ENCODE peak calls at places on chromosomes 16 and 17, in nine cellular contexts. One of them, this sample, is unnamed. For H3K27me3, the result is how much of the 10 kb centered on the place peaks cover.

GRCh38 chr17:66990047-66990446 is 25.5 kb downstream of the CACNG4 start:
- DNase-seq in sigmoid colon: no peak
- DNase-seq in stomach: no peak
- DNase-seq in K562: no peak
- DNase-seq in ovary: no peak
- DNase-seq in H1: no peak
- DNase-seq in upper lobe of left lung: no peak
- DNase-seq in tibial nerve: no peak
- DNase-seq in GM12878: no peak
- DNase-seq in this sample: no peak

GRCh38 chr17:19250421-19251141 is 13.4 kb downstream of the EPN2 start:
- DNase-seq in tibial nerve: no peak
- DNase-seq in sigmoid colon: peak
- DNase-seq in stomach: no peak
- DNase-seq in GM12878: no peak
- DNase-seq in ovary: no peak
- DNase-seq in K562: no peak
- DNase-seq in upper lobe of left lung: no peak
- DNase-seq in H1: no peak
- DNase-seq in this sample: no peak

GRCh38 chr17:41444640-41445039 is 3.9 kb upstream of the KRT38 start:
- DNase-seq in K562: no peak
- DNase-seq in ovary: no peak
- DNase-seq in H1: no peak
- DNase-seq in GM12878: no peak
- DNase-seq in stomach: no peak
- DNase-seq in tibial nerve: no peak
- DNase-seq in upper lobe of left lung: no peak
- DNase-seq in sigmoid colon: no peak
- DNase-seq in this sample: no peak

GRCh38 chr16:48911700-48912099 is 301.7 kb upstream of the N4BP1 start:
- DNase-seq in ovary: no peak
- DNase-seq in stomach: no peak
- DNase-seq in K562: peak
- DNase-seq in sigmoid colon: no peak
- DNase-seq in H1: no peak
- DNase-seq in GM12878: no peak
- DNase-seq in tibial nerve: no peak
- DNase-seq in upper lobe of left lung: no peak
- DNase-seq in this sample: no peak

GRCh38 chr17:7623661-7624060 is 4.0 kb downstream of the SAT2 start:
- DNase-seq in stomach: no peak
- DNase-seq in GM12878: no peak
- DNase-seq in K562: no peak
- DNase-seq in sigmoid colon: no peak
- DNase-seq in upper lobe of left lung: no peak
- DNase-seq in ovary: no peak
- DNase-seq in H1: no peak
- DNase-seq in tibial nerve: no peak
- DNase-seq in this sample: no peak

GRCh38 chr16:10641953-10642949 is 52.5 kb downstream of the TEKT5 start:
- DNase-seq in stomach: no peak
- DNase-seq in tibial nerve: no peak
- DNase-seq in GM12878: no peak
- DNase-seq in K562: no peak
- DNase-seq in H1: peak
- DNase-seq in ovary: no peak
- DNase-seq in upper lobe of left lung: no peak
- DNase-seq in sigmoid colon: no peak
- DNase-seq in this sample: no peak

GRCh38 chr17:53313746-53314145 is 509.0 kb upstream of the KIF2B start:
- DNase-seq in sigmoid colon: no peak
- DNase-seq in tibial nerve: no peak
- DNase-seq in stomach: no peak
- DNase-seq in ovary: no peak
- DNase-seq in GM12878: no peak
- DNase-seq in H1: no peak
- DNase-seq in upper lobe of left lung: no peak
- DNase-seq in K562: no peak
- DNase-seq in this sample: no peak

GRCh38 chr17:72334205-72334604 is 213.4 kb downstream of the SOX9 start:
- DNase-seq in K562: no peak
- DNase-seq in tibial nerve: no peak
- DNase-seq in sigmoid colon: no peak
- DNase-seq in upper lobe of left lung: no peak
- DNase-seq in stomach: no peak
- DNase-seq in H1: no peak
- DNase-seq in GM12878: no peak
- DNase-seq in ovary: no peak
- DNase-seq in this sample: no peak

GRCh38 chr17:38464723-38465419 is 36.6 kb downstream of the ARHGAP23 start:
- DNase-seq in tibial nerve: peak
- DNase-seq in GM12878: no peak
- DNase-seq in K562: peak
- DNase-seq in sigmoid colon: peak
- DNase-seq in stomach: peak
- DNase-seq in ovary: peak
- DNase-seq in upper lobe of left lung: peak
- DNase-seq in H1: no peak
- DNase-seq in this sample: peak

GRCh38 chr17:37107406-37108083 is 158.8 kb downstream of the AATF start:
- DNase-seq in K562: no peak
- DNase-seq in tibial nerve: no peak
- DNase-seq in ovary: peak
- DNase-seq in GM12878: no peak
- DNase-seq in sigmoid colon: peak
- DNase-seq in upper lobe of left lung: peak
- DNase-seq in H1: no peak
- DNase-seq in stomach: peak
- DNase-seq in this sample: no peak

GRCh38 chr17:35185849-35186248 is 8.3 kb downstream of the SLC35G3 start:
- DNase-seq in tibial nerve: no peak
- DNase-seq in K562: no peak
- DNase-seq in ovary: no peak
- DNase-seq in sigmoid colon: no peak
- DNase-seq in GM12878: peak
- DNase-seq in upper lobe of left lung: no peak
- DNase-seq in stomach: no peak
- DNase-seq in H1: no peak
- DNase-seq in this sample: no peak

GRCh38 chr17:9648521-9649110 is 3.3 kb downstream of the USP43 start:
- DNase-seq in K562: no peak
- DNase-seq in H1: no peak
- DNase-seq in tibial nerve: no peak
- DNase-seq in upper lobe of left lung: no peak
- DNase-seq in sigmoid colon: no peak
- DNase-seq in ovary: no peak
- DNase-seq in stomach: no peak
- DNase-seq in GM12878: no peak
- DNase-seq in this sample: no peak

GRCh38 chr16:55120408-55120807 is 189.7 kb downstream of the IRX5 start:
- DNase-seq in K562: no peak
- DNase-seq in GM12878: no peak
- DNase-seq in tibial nerve: no peak
- DNase-seq in sigmoid colon: no peak
- DNase-seq in ovary: no peak
- DNase-seq in upper lobe of left lung: no peak
- DNase-seq in stomach: no peak
- DNase-seq in H1: no peak
- DNase-seq in this sample: no peak

GRCh38 chr16:83366228-83366627 is 441.6 kb upstream of the HSBP1 start:
- DNase-seq in H1: no peak
- DNase-seq in GM12878: no peak
- DNase-seq in stomach: no peak
- DNase-seq in upper lobe of left lung: no peak
- DNase-seq in sigmoid colon: no peak
- DNase-seq in K562: no peak
- DNase-seq in ovary: no peak
- DNase-seq in tibial nerve: no peak
- DNase-seq in this sample: no peak

GRCh38 chr16:89863741-89864391 is 9.5 kb upstream of the TCF25 start:
- DNase-seq in H1: no peak
- DNase-seq in tibial nerve: peak
- DNase-seq in sigmoid colon: no peak
- DNase-seq in K562: no peak
- DNase-seq in ovary: no peak
- DNase-seq in upper lobe of left lung: no peak
- DNase-seq in stomach: no peak
- DNase-seq in GM12878: peak
- DNase-seq in this sample: peak

GRCh38 chr16:872436-873242 is 72.1 kb upstream of the GNG13 start:
- DNase-seq in GM12878: no peak
- DNase-seq in upper lobe of left lung: peak
- DNase-seq in H1: no peak
- DNase-seq in stomach: no peak
- DNase-seq in tibial nerve: no peak
- DNase-seq in ovary: peak
- DNase-seq in K562: no peak
- DNase-seq in sigmoid colon: peak
- DNase-seq in this sample: no peak

GRCh38 chr17:43025290-43025657 is 243 bp downstream of the RND2 start:
- DNase-seq in upper lobe of left lung: no peak
- DNase-seq in ovary: no peak
- DNase-seq in stomach: no peak
- DNase-seq in tibial nerve: no peak
- DNase-seq in sigmoid colon: no peak
- DNase-seq in GM12878: no peak
- DNase-seq in K562: no peak
- DNase-seq in H1: no peak
- DNase-seq in this sample: no peak

GRCh38 chr17:77905766-77906165 is 52.7 kb upstream of the TNRC6C start:
- DNase-seq in H1: no peak
- DNase-seq in tibial nerve: no peak
- DNase-seq in ovary: no peak
- DNase-seq in stomach: no peak
- DNase-seq in GM12878: no peak
- DNase-seq in K562: no peak
- DNase-seq in sigmoid colon: peak
- DNase-seq in upper lobe of left lung: no peak
- DNase-seq in this sample: no peak
- H3K27me3 ChIP-seq in H1: under half
- H3K27me3 ChIP-seq in tibial nerve: under half
- H3K27me3 ChIP-seq in ovary: under half
- H3K27me3 ChIP-seq in stomach: half or more
- H3K27me3 ChIP-seq in GM12878: under half
- H3K27me3 ChIP-seq in K562: half or more
- H3K27me3 ChIP-seq in sigmoid colon: under half
- H3K27me3 ChIP-seq in upper lobe of left lung: under half
- H3K27me3 ChIP-seq in this sample: under half

DNA sequence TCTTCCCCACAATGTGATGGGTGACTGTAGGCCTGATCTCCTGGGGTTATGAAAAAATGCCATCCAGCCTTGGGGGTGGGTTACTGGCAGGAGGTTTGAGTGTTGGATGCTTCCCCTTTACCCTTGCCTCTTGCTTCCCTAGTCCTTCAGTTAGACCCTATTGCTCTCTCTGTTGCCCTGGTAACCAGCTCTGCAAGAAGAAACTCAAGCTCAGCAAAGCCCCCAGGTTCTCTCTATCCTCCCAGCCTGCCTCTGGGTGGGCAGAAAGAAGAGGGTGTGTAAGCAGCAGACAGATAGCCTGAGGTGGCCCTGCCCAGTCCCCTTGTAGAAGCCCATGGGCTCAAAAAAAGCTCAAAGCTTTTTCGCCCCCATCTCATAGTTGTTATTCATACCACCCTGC is 2.7 kb upstream of the RAPGEFL1 start:
- DNase-seq in sigmoid colon: no peak
- DNase-seq in K562: no peak
- DNase-seq in tibial nerve: no peak
- DNase-seq in upper lobe of left lung: no peak
- DNase-seq in ovary: no peak
- DNase-seq in stomach: no peak
- DNase-seq in GM12878: no peak
- DNase-seq in H1: no peak
- DNase-seq in this sample: no peak
- TF ChIP-seq EP300 in sigmoid colon: no peak
- TF ChIP-seq EP300 in K562: no peak
- TF ChIP-seq EP300 in tibial nerve: no peak
- TF ChIP-seq EP300 in upper lobe of left lung: no peak
- TF ChIP-seq EP300 in ovary: no peak
- TF ChIP-seq EP300 in stomach: no peak
- TF ChIP-seq EP300 in GM12878: no peak
- TF ChIP-seq EP300 in H1: no peak
- TF ChIP-seq EP300 in this sample: no peak

DNA sequence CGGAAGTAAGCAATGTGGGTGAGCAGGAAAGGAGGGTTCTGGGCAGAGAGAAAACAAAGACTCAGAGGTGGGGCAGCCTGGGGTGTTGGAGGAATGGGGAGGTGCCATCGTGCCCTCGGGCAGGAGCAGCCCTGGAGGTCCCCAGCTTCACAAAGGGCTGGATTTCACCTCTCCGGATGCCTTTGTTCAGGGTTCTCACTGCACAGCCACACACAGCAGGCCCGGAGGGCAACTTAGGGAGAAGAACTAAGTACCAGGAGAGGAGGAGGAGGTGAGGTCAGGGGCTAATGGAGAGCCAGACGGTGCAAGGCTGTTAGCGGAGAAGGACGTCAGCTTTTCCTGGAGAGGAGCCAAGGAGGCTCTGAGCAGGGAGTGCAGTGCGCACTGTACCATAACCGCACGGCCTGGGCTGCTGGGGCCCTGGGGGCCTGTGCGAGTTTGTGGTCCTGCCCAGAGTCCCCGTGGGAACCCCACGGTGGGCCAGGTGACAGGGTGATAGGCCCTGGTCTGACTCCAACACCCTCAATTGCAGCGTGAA is 9.3 kb downstream of the ARRB2 start:
- DNase-seq in H1: no peak
- DNase-seq in upper lobe of left lung: peak
- DNase-seq in ovary: no peak
- DNase-seq in sigmoid colon: no peak
- DNase-seq in stomach: peak
- DNase-seq in GM12878: no peak
- DNase-seq in K562: no peak
- DNase-seq in tibial nerve: no peak
- DNase-seq in this sample: no peak
- H3K27me3 ChIP-seq in H1: under half
- H3K27me3 ChIP-seq in upper lobe of left lung: under half
- H3K27me3 ChIP-seq in ovary: under half
- H3K27me3 ChIP-seq in sigmoid colon: under half
- H3K27me3 ChIP-seq in stomach: under half
- H3K27me3 ChIP-seq in GM12878: under half
- H3K27me3 ChIP-seq in K562: under half
- H3K27me3 ChIP-seq in tibial nerve: under half
- H3K27me3 ChIP-seq in this sample: under half

DNA sequence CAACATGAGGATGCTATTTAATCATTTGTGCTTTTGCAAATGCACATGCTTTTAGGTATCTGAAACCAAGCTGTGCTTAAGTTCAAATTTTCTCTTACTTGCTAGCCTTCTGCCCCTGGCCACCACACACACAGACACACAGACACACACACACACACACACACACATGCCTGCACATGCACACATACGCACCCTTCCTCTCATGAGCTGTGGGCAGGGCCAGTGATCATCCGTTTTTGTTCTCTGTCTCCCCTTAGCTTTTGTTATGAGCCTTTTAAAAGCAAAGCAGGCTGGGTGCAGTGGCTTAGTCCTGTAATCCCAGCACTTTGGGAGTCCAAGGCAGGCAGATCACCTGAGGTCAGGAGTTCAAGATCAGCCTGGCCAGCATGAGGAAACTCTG is 34.2 kb downstream of the CD300LF start:
- DNase-seq in stomach: no peak
- DNase-seq in K562: no peak
- DNase-seq in GM12878: no peak
- DNase-seq in tibial nerve: no peak
- DNase-seq in H1: no peak
- DNase-seq in sigmoid colon: no peak
- DNase-seq in ovary: no peak
- DNase-seq in upper lobe of left lung: no peak
- DNase-seq in this sample: no peak
- TF ChIP-seq EP300 in stomach: no peak
- TF ChIP-seq EP300 in K562: no peak
- TF ChIP-seq EP300 in GM12878: no peak
- TF ChIP-seq EP300 in tibial nerve: no peak
- TF ChIP-seq EP300 in H1: no peak
- TF ChIP-seq EP300 in sigmoid colon: no peak
- TF ChIP-seq EP300 in ovary: no peak
- TF ChIP-seq EP300 in upper lobe of left lung: no peak
- TF ChIP-seq EP300 in this sample: no peak